ENCODE peak calls at places on chromosomes 16 and 17, in nine cellular contexts. One of them, this sample, is unnamed.

GRCh38 chr16:9797306-9797705 is 384.9 kb downstream of the GRIN2A start:
- DNase-seq in cardiac muscle cell: no peak
- DNase-seq in AG04449: no peak
- DNase-seq in pancreas: no peak
- DNase-seq in BJ: no peak
- DNase-seq in activated B cell treated with CpG ODN at 0.5 μM for 24 hours: no peak
- DNase-seq in type B pancreatic cell: no peak
- DNase-seq in IMR-90: no peak
- DNase-seq in tibial nerve: no peak
- DNase-seq in this sample: peak

GRCh38 chr16:84633622-84634021 is 14.7 kb upstream of the KLHL36 start:
- DNase-seq in cardiac muscle cell: peak
- DNase-seq in AG04449: no peak
- DNase-seq in pancreas: peak
- DNase-seq in BJ: no peak
- DNase-seq in activated B cell treated with CpG ODN at 0.5 μM for 24 hours: no peak
- DNase-seq in type B pancreatic cell: no peak
- DNase-seq in IMR-90: no peak
- DNase-seq in tibial nerve: peak
- DNase-seq in this sample: no peak

GRCh38 chr16:89402962-89403361 is 87.4 kb downstream of the ANKRD11 start:
- DNase-seq in cardiac muscle cell: no peak
- DNase-seq in AG04449: no peak
- DNase-seq in pancreas: no peak
- DNase-seq in BJ: no peak
- DNase-seq in activated B cell treated with CpG ODN at 0.5 μM for 24 hours: peak
- DNase-seq in type B pancreatic cell: no peak
- DNase-seq in IMR-90: no peak
- DNase-seq in tibial nerve: no peak
- DNase-seq in this sample: no peak

GRCh38 chr17:36183001-36183810 is 6.8 kb upstream of the TBC1D3B start:
- DNase-seq in cardiac muscle cell: peak
- DNase-seq in AG04449: peak
- DNase-seq in pancreas: peak
- DNase-seq in BJ: no peak
- DNase-seq in activated B cell treated with CpG ODN at 0.5 μM for 24 hours: no peak
- DNase-seq in type B pancreatic cell: peak
- DNase-seq in IMR-90: peak
- DNase-seq in tibial nerve: no peak
- DNase-seq in this sample: peak

GRCh38 chr17:75783803-75784472 is 668 bp upstream of the UNK start:
- DNase-seq in cardiac muscle cell: no peak
- DNase-seq in AG04449: no peak
- DNase-seq in pancreas: peak
- DNase-seq in BJ: no peak
- DNase-seq in activated B cell treated with CpG ODN at 0.5 μM for 24 hours: no peak
- DNase-seq in type B pancreatic cell: no peak
- DNase-seq in IMR-90: no peak
- DNase-seq in tibial nerve: no peak
- DNase-seq in this sample: no peak

GRCh38 chr16:15055141-15056053 is 477 bp downstream of the NTAN1 start:
- DNase-seq in cardiac muscle cell: no peak
- DNase-seq in AG04449: no peak
- DNase-seq in pancreas: peak
- DNase-seq in BJ: no peak
- DNase-seq in activated B cell treated with CpG ODN at 0.5 μM for 24 hours: no peak
- DNase-seq in type B pancreatic cell: no peak
- DNase-seq in IMR-90: peak
- DNase-seq in tibial nerve: no peak
- DNase-seq in this sample: no peak

GRCh38 chr16:20327444-20328041 is at the start of gene GP2:
- DNase-seq in cardiac muscle cell: no peak
- DNase-seq in AG04449: no peak
- DNase-seq in pancreas: peak
- DNase-seq in BJ: no peak
- DNase-seq in activated B cell treated with CpG ODN at 0.5 μM for 24 hours: no peak
- DNase-seq in type B pancreatic cell: no peak
- DNase-seq in IMR-90: no peak
- DNase-seq in tibial nerve: no peak
- DNase-seq in this sample: no peak

GRCh38 chr17:60371818-60372510 is 20.0 kb downstream of the USP32 start:
- DNase-seq in cardiac muscle cell: no peak
- DNase-seq in AG04449: no peak
- DNase-seq in pancreas: no peak
- DNase-seq in BJ: no peak
- DNase-seq in activated B cell treated with CpG ODN at 0.5 μM for 24 hours: no peak
- DNase-seq in type B pancreatic cell: no peak
- DNase-seq in IMR-90: no peak
- DNase-seq in tibial nerve: no peak
- DNase-seq in this sample: peak

DNA sequence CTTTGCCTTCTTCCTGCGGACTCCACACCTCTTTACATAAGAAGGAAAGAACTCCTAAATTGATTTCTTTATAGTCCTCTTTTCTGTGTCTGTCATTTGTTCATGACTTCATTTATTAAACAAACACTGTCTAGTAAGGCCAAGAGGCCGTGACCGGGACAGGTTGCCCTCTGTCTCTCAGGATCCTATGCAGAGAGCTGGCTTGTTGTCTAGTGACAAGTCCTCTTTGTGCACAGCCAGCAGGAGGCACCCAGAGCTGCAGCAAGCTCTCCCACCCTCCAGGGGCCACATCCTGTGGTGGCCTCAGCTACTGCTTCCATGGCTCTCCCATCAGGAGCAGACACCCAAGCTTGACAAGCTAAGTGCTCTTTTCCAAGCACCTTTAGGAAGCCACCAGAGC is 50.6 kb downstream of the PLD6 start:
- DNase-seq in cardiac muscle cell: no peak
- DNase-seq in AG04449: no peak
- DNase-seq in pancreas: peak
- DNase-seq in BJ: no peak
- DNase-seq in activated B cell treated with CpG ODN at 0.5 μM for 24 hours: no peak
- DNase-seq in type B pancreatic cell: no peak
- DNase-seq in IMR-90: no peak
- DNase-seq in tibial nerve: no peak
- DNase-seq in this sample: no peak
- TF ChIP-seq CTCF in cardiac muscle cell: no peak
- TF ChIP-seq CTCF in AG04449: no peak
- TF ChIP-seq CTCF in pancreas: no peak
- TF ChIP-seq CTCF in BJ: no peak
- TF ChIP-seq CTCF in activated B cell treated with CpG ODN at 0.5 μM for 24 hours: no peak
- TF ChIP-seq CTCF in type B pancreatic cell: no peak
- TF ChIP-seq CTCF in IMR-90: no peak
- TF ChIP-seq CTCF in tibial nerve: no peak
- TF ChIP-seq CTCF in this sample: peak

GRCh38 chr17:57084361-57084801 is 665 bp upstream of the AKAP1 start:
- DNase-seq in cardiac muscle cell: no peak
- DNase-seq in AG04449: no peak
- DNase-seq in pancreas: no peak
- DNase-seq in BJ: no peak
- DNase-seq in activated B cell treated with CpG ODN at 0.5 μM for 24 hours: no peak
- DNase-seq in type B pancreatic cell: no peak
- DNase-seq in IMR-90: peak
- DNase-seq in tibial nerve: no peak
- DNase-seq in this sample: no peak

GRCh38 chr17:57088298-57088697 is 3.3 kb downstream of the AKAP1 start:
- DNase-seq in cardiac muscle cell: no peak
- DNase-seq in AG04449: no peak
- DNase-seq in pancreas: no peak
- DNase-seq in BJ: no peak
- DNase-seq in activated B cell treated with CpG ODN at 0.5 μM for 24 hours: no peak
- DNase-seq in type B pancreatic cell: no peak
- DNase-seq in IMR-90: no peak
- DNase-seq in tibial nerve: no peak
- DNase-seq in this sample: no peak

GRCh38 chr17:57086069-57086930 is 1.3 kb downstream of the AKAP1 start:
- DNase-seq in cardiac muscle cell: no peak
- DNase-seq in AG04449: no peak
- DNase-seq in pancreas: peak
- DNase-seq in BJ: no peak
- DNase-seq in activated B cell treated with CpG ODN at 0.5 μM for 24 hours: peak
- DNase-seq in type B pancreatic cell: no peak
- DNase-seq in IMR-90: peak
- DNase-seq in tibial nerve: no peak
- DNase-seq in this sample: peak

GRCh38 chr17:57084802-57085447 is at the start of gene AKAP1:
- DNase-seq in cardiac muscle cell: peak
- DNase-seq in AG04449: no peak
- DNase-seq in pancreas: peak
- DNase-seq in BJ: peak
- DNase-seq in activated B cell treated with CpG ODN at 0.5 μM for 24 hours: peak
- DNase-seq in type B pancreatic cell: peak
- DNase-seq in IMR-90: peak
- DNase-seq in tibial nerve: peak
- DNase-seq in this sample: peak

GRCh38 chr17:57085448-57086068 is 512 bp downstream of the AKAP1 start:
- DNase-seq in cardiac muscle cell: peak
- DNase-seq in AG04449: no peak
- DNase-seq in pancreas: peak
- DNase-seq in BJ: no peak
- DNase-seq in activated B cell treated with CpG ODN at 0.5 μM for 24 hours: no peak
- DNase-seq in type B pancreatic cell: peak
- DNase-seq in IMR-90: peak
- DNase-seq in tibial nerve: peak
- DNase-seq in this sample: peak
- TF ChIP-seq CTCF in cardiac muscle cell: peak
- TF ChIP-seq CTCF in AG04449: peak
- TF ChIP-seq CTCF in pancreas: no peak
- TF ChIP-seq CTCF in BJ: peak
- TF ChIP-seq CTCF in activated B cell treated with CpG ODN at 0.5 μM for 24 hours: no peak
- TF ChIP-seq CTCF in type B pancreatic cell: peak
- TF ChIP-seq CTCF in IMR-90: peak
- TF ChIP-seq CTCF in tibial nerve: no peak
- TF ChIP-seq CTCF in this sample: no peak

DNA sequence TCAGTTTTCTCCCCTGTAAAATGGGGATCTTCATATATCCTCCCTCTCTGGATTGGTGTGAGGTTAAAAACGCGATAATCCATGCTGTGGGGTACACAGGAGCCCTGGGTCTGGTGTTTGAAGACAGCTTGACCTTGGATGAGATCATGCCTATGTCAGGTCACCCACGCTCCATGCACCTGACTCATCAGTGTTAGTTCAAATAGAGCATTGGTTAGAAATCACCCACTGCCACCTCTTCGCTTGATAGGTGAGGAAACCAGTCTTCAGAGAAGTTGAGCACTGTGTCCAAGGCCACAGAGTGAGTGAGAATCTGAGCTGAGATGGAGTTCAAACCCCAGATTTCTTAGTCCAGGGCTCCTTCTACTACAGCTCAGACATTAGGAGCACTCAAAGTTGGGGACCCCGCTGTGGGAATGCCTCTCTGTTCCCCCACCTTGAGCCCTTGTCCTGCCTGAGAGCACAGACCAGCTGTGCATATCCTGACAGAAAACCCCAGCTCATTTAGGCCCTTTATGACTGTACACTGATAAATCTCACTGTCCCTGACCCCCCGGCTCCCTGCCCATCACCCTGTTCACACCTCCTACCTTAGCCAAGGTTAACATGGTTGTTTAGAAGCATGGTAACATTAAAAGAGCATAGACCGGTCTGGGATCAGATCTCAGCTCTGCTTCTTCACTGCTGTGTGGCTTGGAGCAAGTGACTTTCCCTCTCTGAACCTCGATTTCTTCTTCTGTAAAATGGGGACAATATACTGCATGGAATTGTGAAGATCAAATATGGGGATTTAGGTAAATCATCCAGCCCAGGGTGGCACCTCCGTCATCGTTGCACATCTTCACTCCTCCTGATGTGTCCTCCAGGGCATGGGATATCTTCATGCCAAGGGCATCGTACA is 22.4 kb upstream of the LGALS9 start:
- DNase-seq in cardiac muscle cell: no peak
- DNase-seq in AG04449: no peak
- DNase-seq in pancreas: no peak
- DNase-seq in BJ: no peak
- DNase-seq in activated B cell treated with CpG ODN at 0.5 μM for 24 hours: no peak
- DNase-seq in type B pancreatic cell: no peak
- DNase-seq in IMR-90: no peak
- DNase-seq in tibial nerve: no peak
- DNase-seq in this sample: peak
- TF ChIP-seq CTCF in cardiac muscle cell: no peak
- TF ChIP-seq CTCF in AG04449: no peak
- TF ChIP-seq CTCF in pancreas: no peak
- TF ChIP-seq CTCF in BJ: no peak
- TF ChIP-seq CTCF in activated B cell treated with CpG ODN at 0.5 μM for 24 hours: no peak
- TF ChIP-seq CTCF in type B pancreatic cell: no peak
- TF ChIP-seq CTCF in IMR-90: no peak
- TF ChIP-seq CTCF in tibial nerve: no peak
- TF ChIP-seq CTCF in this sample: no peak

GRCh38 chr17:44847581-44847980 is at the start of gene HIGD1B:
- DNase-seq in cardiac muscle cell: no peak
- DNase-seq in AG04449: no peak
- DNase-seq in pancreas: no peak
- DNase-seq in BJ: no peak
- DNase-seq in activated B cell treated with CpG ODN at 0.5 μM for 24 hours: no peak
- DNase-seq in type B pancreatic cell: no peak
- DNase-seq in IMR-90: no peak
- DNase-seq in tibial nerve: no peak
- DNase-seq in this sample: no peak

GRCh38 chr17:44846206-44846605 is 1.5 kb upstream of the HIGD1B start:
- DNase-seq in cardiac muscle cell: no peak
- DNase-seq in AG04449: no peak
- DNase-seq in pancreas: no peak
- DNase-seq in BJ: no peak
- DNase-seq in activated B cell treated with CpG ODN at 0.5 μM for 24 hours: no peak
- DNase-seq in type B pancreatic cell: no peak
- DNase-seq in IMR-90: no peak
- DNase-seq in tibial nerve: no peak
- DNase-seq in this sample: no peak

GRCh38 chr17:44840936-44841335 is 6.7 kb upstream of the HIGD1B start:
- DNase-seq in cardiac muscle cell: no peak
- DNase-seq in AG04449: no peak
- DNase-seq in pancreas: no peak
- DNase-seq in BJ: no peak
- DNase-seq in activated B cell treated with CpG ODN at 0.5 μM for 24 hours: no peak
- DNase-seq in type B pancreatic cell: no peak
- DNase-seq in IMR-90: no peak
- DNase-seq in tibial nerve: no peak
- DNase-seq in this sample: no peak

GRCh38 chr17:44842748-44843147 is 4.9 kb upstream of the HIGD1B start:
- DNase-seq in cardiac muscle cell: no peak
- DNase-seq in AG04449: no peak
- DNase-seq in pancreas: no peak
- DNase-seq in BJ: no peak
- DNase-seq in activated B cell treated with CpG ODN at 0.5 μM for 24 hours: no peak
- DNase-seq in type B pancreatic cell: no peak
- DNase-seq in IMR-90: peak
- DNase-seq in tibial nerve: no peak
- DNase-seq in this sample: no peak

DNA sequence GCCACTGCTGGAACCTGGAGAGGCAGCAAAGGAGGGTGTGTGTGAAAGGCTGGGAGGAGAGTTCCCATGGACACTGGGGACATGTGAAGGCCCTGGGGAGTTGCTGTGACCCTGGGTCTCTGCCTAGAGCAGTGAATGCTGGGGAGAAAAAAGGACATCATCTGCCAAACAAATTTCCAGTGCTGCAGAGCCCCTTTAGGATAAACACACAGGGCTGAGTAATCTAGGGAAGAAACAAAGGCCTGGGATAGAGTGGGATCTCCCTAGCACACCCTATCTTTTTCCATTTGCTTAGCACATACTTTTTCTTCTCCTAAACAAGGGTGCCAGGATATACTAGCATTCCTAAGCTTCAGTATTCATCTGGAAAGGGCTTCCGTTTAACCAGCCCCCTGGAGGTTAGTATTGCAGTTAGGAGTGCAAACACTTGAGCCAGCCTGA is 3.3 kb upstream of the HIGD1B start:
- DNase-seq in cardiac muscle cell: peak
- DNase-seq in AG04449: no peak
- DNase-seq in pancreas: no peak
- DNase-seq in BJ: no peak
- DNase-seq in activated B cell treated with CpG ODN at 0.5 μM for 24 hours: no peak
- DNase-seq in type B pancreatic cell: no peak
- DNase-seq in IMR-90: peak
- DNase-seq in tibial nerve: no peak
- DNase-seq in this sample: no peak
- TF ChIP-seq CTCF in cardiac muscle cell: peak
- TF ChIP-seq CTCF in AG04449: peak
- TF ChIP-seq CTCF in pancreas: no peak
- TF ChIP-seq CTCF in BJ: peak
- TF ChIP-seq CTCF in activated B cell treated with CpG ODN at 0.5 μM for 24 hours: no peak
- TF ChIP-seq CTCF in type B pancreatic cell: no peak
- TF ChIP-seq CTCF in IMR-90: peak
- TF ChIP-seq CTCF in tibial nerve: no peak
- TF ChIP-seq CTCF in this sample: no peak

This sample was measured in epithelial cell of esophagus.